ENCODE peak calls at places on chromosomes 3 and 15, in seven cellular contexts. A, H, G, K, P, R and X are unnamed samples.

GRCh38 chr3:78823859-78824258 is 943.9 kb downstream of the ROBO1 start:
- DNase-seq in A (no peak), H (peak), G (no peak), K (no peak), P (no peak), R (no peak), X (no peak)

GRCh38 chr15:97446138-97446537 is 514.4 kb upstream of the ARRDC4 start:
- DNase-seq in A (no peak), H (no peak), G (peak), K (no peak), P (no peak), R (no peak), X (no peak)

GRCh38 chr15:19987389-19988048 is 554.1 kb downstream of the GOLGA6L6 start:
- DNase-seq in A (no peak), H (no peak), G (peak), K (no peak), P (no peak), R (no peak), X (no peak)

GRCh38 chr3:27596920-27597319 is 112.7 kb upstream of the SLC4A7 start:
- DNase-seq in A (no peak), H (peak), G (no peak), K (no peak), P (no peak), R (no peak), X (no peak)

GRCh38 chr15:29789871-29790270 is 32.4 kb downstream of the TJP1 start:
- DNase-seq in A (no peak), H (no peak), G (no peak), K (no peak), P (no peak), R (no peak), X (no peak)

GRCh38 chr3:42961633-42962032 is 17.5 kb upstream of the GASK1A start:
- DNase-seq in A (no peak), H (peak), G (no peak), K (no peak), P (no peak), R (no peak), X (no peak)

GRCh38 chr3:143119009-143119914 is at the start of gene CHST2:
- DNase-seq in A (no peak), H (peak), G (peak), K (peak), P (peak), R (peak), X (peak)

GRCh38 chr15:72229076-72229946 is 1.7 kb downstream of the PKM start:
- DNase-seq in A (no peak), H (no peak), G (no peak), K (no peak), P (no peak), R (peak), X (peak)

GRCh38 chr15:89018235-89018634 is 70.0 kb upstream of the ABHD2 start:
- DNase-seq in A (no peak), H (no peak), G (no peak), K (no peak), P (no peak), R (no peak), X (no peak)

GRCh38 chr15:22262613-22263020 is 182.3 kb downstream of the OR4M2 start:
- DNase-seq in A (no peak), H (no peak), G (no peak), K (no peak), P (no peak), R (peak), X (no peak)

GRCh38 chr3:155553800-155554199 is 191.1 kb downstream of the PLCH1 start:
- DNase-seq in A (no peak), H (no peak), G (no peak), K (no peak), P (no peak), R (no peak), X (peak)

GRCh38 chr3:105904683-105905320 is 36.0 kb upstream of the CBLB start:
- DNase-seq in A (no peak), H (no peak), G (no peak), K (no peak), P (no peak), R (no peak), X (no peak)

GRCh38 chr3:52350981-52351761 is 35.1 kb downstream of the DNAH1 start:
- DNase-seq in A (no peak), H (no peak), G (no peak), K (no peak), P (no peak), R (no peak), X (no peak)

GRCh38 chr3:116445291-116445841 is at the start of gene LSAMP:
- DNase-seq in A (peak), H (no peak), G (peak), K (peak), P (no peak), R (no peak), X (no peak)

GRCh38 chr15:68217341-68217740 is 12.2 kb downstream of the CLN6 start:
- DNase-seq in A (no peak), H (no peak), G (no peak), K (no peak), P (no peak), R (no peak), X (no peak)